ENCODE peak calls at places on chromosome 22, in four cellular contexts. Z, C, V and X are unnamed samples.

GRCh38 chr22:32380991-32381390 is 23.3 kb downstream of the RFPL3 start:
- DNase-seq in Z (no peak), C (no peak), V (no peak), X (no peak)

GRCh38 chr22:35752833-35753189 is 35.1 kb downstream of the APOL5 start:
- DNase-seq in Z (no peak), C (no peak), V (no peak), X (no peak)

GRCh38 chr22:41512421-41513194 is 31.7 kb downstream of the POLR3H start:
- DNase-seq in Z (no peak), C (no peak), V (no peak), X (peak; percentile 79)

GRCh38 chr22:37496651-37497599 is 10.7 kb upstream of the MFNG start:
- DNase-seq in Z (peak; percentile 82), C (no peak), V (no peak), X (peak; percentile 76)

GRCh38 chr22:17232406-17232805 is 13.2 kb upstream of the ADA2 start:
- DNase-seq in Z (no peak), C (no peak), V (no peak), X (no peak)

GRCh38 chr22:49770454-49771265 is 57.0 kb downstream of the BRD1 start:
- DNase-seq in Z (no peak), C (no peak), V (no peak), X (no peak)

GRCh38 chr22:30565341-30565740 is 9.1 kb downstream of the GAL3ST1 start:
- DNase-seq in Z (no peak), C (no peak), V (no peak), X (no peak)

GRCh38 chr22:31969789-31970489 is 25.6 kb downstream of the YWHAH start:
- DNase-seq in Z (peak; percentile 57), C (no peak), V (peak; percentile 48), X (peak; percentile 73)

GRCh38 chr22:41816871-41817270 is 16.0 kb upstream of the SREBF2 start:
- DNase-seq in Z (no peak), C (no peak), V (no peak), X (no peak)

GRCh38 chr22:26448941-26449340 is 19.9 kb downstream of the ASPHD2 start:
- DNase-seq in Z (no peak), C (no peak), V (no peak), X (no peak)

GRCh38 chr22:17903564-17904295 is 120.6 kb downstream of the MICAL3 start:
- DNase-seq in Z (no peak), C (no peak), V (no peak), X (no peak)

GRCh38 chr22:35470903-35471321 is 69.7 kb upstream of the RASD2 start:
- DNase-seq in Z (no peak), C (no peak), V (no peak), X (no peak)

GRCh38 chr22:49370841-49371301 is 456.8 kb downstream of the BRD1 start:
- DNase-seq in Z (no peak), C (peak; percentile 46), V (no peak), X (no peak)

GRCh38 chr22:22687638-22688500 is 43.5 kb downstream of the GGTLC2 start:
- DNase-seq in Z (no peak), C (no peak), V (no peak), X (peak; percentile 23)

GRCh38 chr22:35274154-35274871 is 17.0 kb downstream of the HMGXB4 start:
- DNase-seq in Z (no peak), C (no peak), V (no peak), X (no peak)

GRCh38 chr22:23583836-23584235 is 3.7 kb upstream of the IGLL1 start:
- DNase-seq in Z (no peak), C (no peak), V (no peak), X (no peak)

GRCh38 chr22:22021160-22021750 is 38.7 kb upstream of the TOP3B start:
- DNase-seq in Z (no peak), C (no peak), V (no peak), X (peak; percentile 36)

GRCh38 chr22:21791635-21792625 is 56.3 kb upstream of the YPEL1 start:
- DNase-seq in Z (no peak), C (no peak), V (no peak), X (no peak)

GRCh38 chr22:23518381-23519187 is 61.5 kb downstream of the IGLL1 start:
- DNase-seq in Z (no peak), C (no peak), V (no peak), X (no peak)

GRCh38 chr22:26494506-26494905 is 10.8 kb downstream of the SRRD start:
- DNase-seq in Z (no peak), C (no peak), V (no peak), X (no peak)

GRCh38 chr22:48331691-48332220 is 1495.9 kb downstream of the BRD1 start:
- DNase-seq in Z (no peak), C (no peak), V (no peak), X (no peak)

GRCh38 chr22:37262346-37262745 is 18.3 kb upstream of the RAC2 start:
- DNase-seq in Z (no peak), C (no peak), V (no peak), X (no peak)

GRCh38 chr22:38572065-38572464 is 2.1 kb upstream of the DMC1 start:
- DNase-seq in Z (no peak), C (no peak), V (no peak), X (peak; percentile 28)

GRCh38 chr22:22463855-22464540 is 44.5 kb downstream of the ZNF280B start:
- DNase-seq in Z (peak; percentile 49), C (no peak), V (peak; percentile 22), X (peak; percentile 48)

GRCh38 chr22:38981659-38982007 is 514 bp upstream of the APOBEC3B start:
- DNase-seq in Z (no peak), C (no peak), V (no peak), X (no peak)

GRCh38 chr22:36815558-36816337 is 1.1 kb downstream of the PVALB start:
- DNase-seq in Z (no peak), C (no peak), V (no peak), X (no peak)

GRCh38 chr22:35375031-35375430 is 5.9 kb upstream of the HMOX1 start:
- DNase-seq in Z (no peak), C (no peak), V (no peak), X (no peak)

GRCh38 chr22:38871360-38872171 is 450 bp downstream of the CBX6 start:
- DNase-seq in Z (no peak), C (peak; percentile 75), V (no peak), X (no peak)

GRCh38 chr22:32531228-32531627 is 56.6 kb downstream of the FBXO7 start:
- DNase-seq in Z (no peak), C (no peak), V (no peak), X (no peak)

GRCh38 chr22:50243704-50244419 is 961 bp downstream of the TUBGCP6 start:
- DNase-seq in Z (no peak), C (no peak), V (no peak), X (no peak)

GRCh38 chr22:46617250-46618103 is 2.7 kb upstream of the GRAMD4 start:
- DNase-seq in Z (peak; percentile 34), C (no peak), V (no peak), X (no peak)

GRCh38 chr22:46619830-46620501 is at the start of gene GRAMD4:
- DNase-seq in Z (no peak), C (no peak), V (no peak), X (no peak)

GRCh38 chr22:46619240-46619829 is 851 bp upstream of the GRAMD4 start:
- DNase-seq in Z (no peak), C (no peak), V (no peak), X (no peak)

GRCh38 chr22:46618104-46618647 is 2.0 kb upstream of the GRAMD4 start:
- DNase-seq in Z (peak; percentile 34), C (no peak), V (no peak), X (no peak)

GRCh38 chr22:46618667-46619066 is 1.5 kb upstream of the GRAMD4 start:
- DNase-seq in Z (no peak), C (no peak), V (no peak), X (no peak)
- H3K27ac ChIP-seq in Z (no peak overlapping the region), C (peak overlapping the region; percentile 65), V (no peak overlapping the region), X (no peak overlapping the region)

GRCh38 chr22:28820885-28821284 is 20.5 kb upstream of the XBP1 start:
- DNase-seq in Z (no peak), C (no peak), V (no peak), X (no peak)
- H3K27ac ChIP-seq in Z (no peak overlapping the region), C (no peak overlapping the region), V (no peak overlapping the region), X (no peak overlapping the region)

GRCh38 chr22:45007946-45008852 is 1.6 kb downstream of the PHF21B start:
- DNase-seq in Z (no peak), C (no peak), V (no peak), X (no peak)
- H3K27ac ChIP-seq in Z (no peak overlapping the region), C (peak overlapping the region; percentile 69), V (no peak overlapping the region), X (no peak overlapping the region)

DNA sequence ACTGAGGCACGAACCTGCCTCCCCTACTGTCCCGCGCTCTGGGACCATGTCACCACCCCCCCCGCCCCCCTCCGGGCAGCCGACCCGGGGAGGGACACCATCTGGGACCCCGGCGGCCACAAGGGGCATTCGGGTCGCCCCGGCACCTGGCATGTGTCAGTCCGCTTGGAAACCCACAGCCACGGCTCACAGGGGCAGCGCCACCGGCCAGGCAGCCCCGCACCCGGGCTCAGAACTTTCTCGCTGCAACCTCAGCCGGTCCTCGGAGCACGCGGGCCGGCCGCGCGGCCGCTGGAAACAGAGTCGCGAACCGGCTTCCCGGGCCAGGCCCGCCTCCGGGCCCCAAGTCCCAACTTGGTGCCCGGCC is 159.9 kb upstream of the GRK3 start:
- DNase-seq in Z (peak; percentile 50), C (no peak), V (no peak), X (no peak)
- H3K27ac ChIP-seq in Z (peak overlapping the region; percentile 80), C (peak overlapping the region; percentile 97), V (no peak overlapping the region), X (peak overlapping the region; percentile 91)

GRCh38 chr22:19622061-19622441 is 92.3 kb upstream of the SEPTIN5 start:
- DNase-seq in Z (no peak), C (no peak), V (no peak), X (no peak)
- H3K27ac ChIP-seq in Z (no peak overlapping the region), C (no peak overlapping the region), V (no peak overlapping the region), X (no peak overlapping the region)

GRCh38 chr22:42955842-42956241 is 59.1 kb downstream of the PACSIN2 start:
- DNase-seq in Z (no peak), C (no peak), V (no peak), X (no peak)

GRCh38 chr22:42958937-42959336 is 56.0 kb downstream of the PACSIN2 start:
- DNase-seq in Z (no peak), C (peak; percentile 49), V (no peak), X (no peak)

GRCh38 chr22:42959472-42960145 is 55.3 kb downstream of the PACSIN2 start:
- DNase-seq in Z (no peak), C (no peak), V (no peak), X (peak; percentile 56)

GRCh38 chr22:42957544-42957943 is 57.4 kb downstream of the PACSIN2 start:
- DNase-seq in Z (no peak), C (no peak), V (no peak), X (no peak)

DNA sequence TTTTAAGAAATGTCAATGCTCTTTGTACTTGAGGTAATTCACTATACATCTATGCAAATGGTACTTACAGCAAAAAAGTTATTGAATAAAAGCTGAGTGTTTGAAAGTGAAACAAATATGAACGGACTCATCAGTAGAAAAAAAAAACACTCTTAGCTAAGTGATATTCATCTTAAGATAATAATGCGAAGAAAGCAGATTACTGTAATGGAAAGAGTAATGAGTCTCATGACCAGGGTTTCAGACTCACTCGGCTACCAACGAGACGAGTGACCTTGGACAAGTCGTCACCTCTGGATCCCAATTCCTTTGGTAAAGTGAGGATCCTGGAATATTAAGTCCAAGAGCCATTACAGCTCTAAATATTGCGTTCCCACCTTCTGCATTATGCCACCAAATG is 57.0 kb downstream of the PACSIN2 start:
- DNase-seq in Z (no peak), C (no peak), V (no peak), X (no peak)
- H3K27ac ChIP-seq in Z (no peak overlapping the region), C (peak overlapping the region; percentile 68), V (no peak overlapping the region), X (no peak overlapping the region)

GRCh38 chr22:33874206-33874605 is 46.1 kb downstream of the LARGE1 start:
- DNase-seq in Z (no peak), C (no peak), V (no peak), X (no peak)
- H3K27ac ChIP-seq in Z (no peak overlapping the region), C (peak overlapping the region; percentile 88), V (no peak overlapping the region), X (no peak overlapping the region)

GRCh38 chr22:39991164-39991860 is 3.4 kb upstream of the FAM83F start:
- DNase-seq in Z (no peak), C (no peak), V (no peak), X (no peak)
- H3K27ac ChIP-seq in Z (no peak overlapping the region), C (no peak overlapping the region), V (no peak overlapping the region), X (no peak overlapping the region)